ENCODE peak calls at places on chromosomes 4 and X, in four cellular contexts. X is fibroblast of pulmonary artery, K is NCI-H1694 treated with DMSO at 0.1 percent for 48 hours, U is RCC 7860. C is an unnamed sample.

GRCh38 chr4:105453550-105454201 is 20.2 kb downstream of the PPA2 start:
- DNase-seq in X (no peak), K (no peak), U (no peak), C (no peak)

GRCh38 chr4:128865132-128865531 is 55.6 kb downstream of the JADE1 start:
- DNase-seq in X (no peak), K (no peak), U (no peak), C (no peak)

GRCh38 chr4:41212221-41213203 is 1.8 kb downstream of the APBB2 start:
- DNase-seq in X (peak), K (peak), U (peak), C (no peak)

GRCh38 chr4:153486281-153487151 is 20.4 kb downstream of the TMEM131L start:
- DNase-seq in X (peak), K (no peak), U (peak), C (peak)

GRCh38 chr4:72895408-72895807 is 174.1 kb downstream of the COX18 start:
- DNase-seq in X (no peak), K (no peak), U (no peak), C (no peak)

GRCh38 chrX:2829469-2830246 is 928 bp downstream of the GYG2 start:
- DNase-seq in X (no peak), K (no peak), U (no peak), C (no peak)

GRCh38 chrX:48617542-48618340 is 20.4 kb downstream of the WDR13 start:
- DNase-seq in X (peak), K (no peak), U (no peak), C (no peak)

GRCh38 chrX:155888139-155888538 is 7.0 kb downstream of the VAMP7 start:
- DNase-seq in X (peak), K (no peak), U (peak), C (peak)

GRCh38 chr4:784401-785331 is 41.3 kb downstream of the CPLX1 start:
- DNase-seq in X (no peak), K (no peak), U (no peak), C (no peak)

GRCh38 chr4:187141101-187141500 is 417.4 kb upstream of the FAT1 start:
- DNase-seq in X (no peak), K (no peak), U (no peak), C (no peak)

GRCh38 chr4:167826281-167826680 is 266.1 kb upstream of the ANXA10 start:
- DNase-seq in X (peak), K (no peak), U (no peak), C (peak)

GRCh38 chr4:6905501-6905900 is 4.1 kb upstream of the TBC1D14 start:
- DNase-seq in X (no peak), K (peak), U (no peak), C (no peak)

GRCh38 chrX:47523713-47524166 is 37.3 kb upstream of the ARAF start:
- DNase-seq in X (no peak), K (no peak), U (no peak), C (no peak)

GRCh38 chr4:183364025-183364424 is 41.8 kb upstream of the CLDN24 start:
- DNase-seq in X (no peak), K (no peak), U (no peak), C (no peak)

GRCh38 chrX:13448941-13449340 is 120.5 kb upstream of the EGFL6 start:
- DNase-seq in X (no peak), K (no peak), U (no peak), C (no peak)

GRCh38 chr4:90495936-90496335 is 368.7 kb downstream of the CCSER1 start:
- DNase-seq in X (no peak), K (no peak), U (no peak), C (no peak)

GRCh38 chrX:44884944-44885343 is 12.0 kb downstream of the KDM6A start:
- DNase-seq in X (no peak), K (no peak), U (no peak), C (no peak)

GRCh38 chrX:53479295-53479694 is 45.1 kb upstream of the HSD17B10 start:
- DNase-seq in X (no peak), K (no peak), U (no peak), C (no peak)

C was measured in kidney epithelial cell.